ENCODE peak calls at places on chromosomes 4 and X, in six cellular contexts. B, A, L, P, S and I are unnamed samples.
A peak's percentile ranks its signal among the peaks of the same experiment; 100 is the strongest.

GRCh38 chr4:6892190-6892908 is 17.3 kb upstream of the TBC1D14 start:
- DNase-seq in L (peak; percentile 51), S (peak; percentile 58), P (no peak), B (no peak), A (no peak), I (no peak)

GRCh38 chrX:15988661-15989603 is 134.3 kb upstream of the AP1S2 start:
- DNase-seq in A (peak; percentile 25), L (peak; percentile 79), P (no peak), S (no peak), B (no peak), I (peak; percentile 49)

GRCh38 chr4:86831262-86832090 is 17.7 kb downstream of the SLC10A6 start:
- DNase-seq in A (peak; percentile 80), B (no peak), L (peak; percentile 15), S (no peak), P (no peak), I (peak; percentile 74)

GRCh38 chr4:25879991-25880641 is 17.3 kb upstream of the SEL1L3 start:
- DNase-seq in L (no peak), P (no peak), A (no peak), B (no peak), S (no peak), I (no peak)

GRCh38 chrX:110412971-110413726 is 54.5 kb downstream of the RTL9 start:
- DNase-seq in S (peak; percentile 89), A (no peak), B (peak; percentile 49), L (peak; percentile 57), P (peak; percentile 42), I (no peak)

GRCh38 chrX:148380614-148381561 is 119.5 kb upstream of the AFF2 start:
- DNase-seq in P (no peak), B (peak; percentile 1), L (peak; percentile 6), A (no peak), S (no peak), I (no peak)

GRCh38 chr4:21470531-21470930 is 478.0 kb downstream of the KCNIP4 start:
- DNase-seq in A (peak; percentile 33), B (no peak), P (no peak), L (peak; percentile 51), S (no peak), I (peak; percentile 28)

GRCh38 chrX:48589482-48590162 is 7.7 kb upstream of the WDR13 start:
- DNase-seq in A (no peak), L (peak; percentile 72), B (no peak), P (no peak), S (no peak), I (no peak)

GRCh38 chrX:49199906-49200771 is at the start of gene SYP:
- DNase-seq in S (peak; percentile 92), B (peak; percentile 79), A (peak; percentile 44), P (peak; percentile 94), L (peak; percentile 89), I (peak; percentile 54)

GRCh38 chr4:88022289-88022688 is 14.9 kb downstream of the PKD2 start:
- DNase-seq in S (no peak), B (no peak), A (no peak), L (no peak), P (no peak), I (no peak)

GRCh38 chr4:153971878-153972277 is 183.0 kb upstream of the SFRP2 start:
- DNase-seq in L (no peak), A (no peak), B (no peak), P (no peak), S (no peak), I (no peak)

GRCh38 chr4:15982833-15983528 is 20.0 kb upstream of the FGFBP2 start:
- DNase-seq in B (no peak), A (no peak), P (no peak), S (no peak), L (no peak), I (no peak)

GRCh38 chrX:21926527-21927278 is 13.8 kb upstream of the SMS start:
- DNase-seq in L (peak; percentile 96), B (no peak), S (no peak), P (no peak), A (peak; percentile 85), I (peak; percentile 83)

GRCh38 chrX:81336455-81337144 is 134.7 kb downstream of the SH3BGRL start:
- DNase-seq in S (no peak), P (no peak), L (no peak), B (no peak), A (no peak), I (no peak)

GRCh38 chr4:79467246-79467932 is 59.4 kb upstream of the GK2 start:
- DNase-seq in A (no peak), S (no peak), L (no peak), P (no peak), B (no peak), I (no peak)

GRCh38 chr4:94171616-94172015 is 36.0 kb upstream of the SMARCAD1 start:
- DNase-seq in S (no peak), P (no peak), B (no peak), L (no peak), A (no peak), I (no peak)

GRCh38 chrX:65610040-65610439 is 57.4 kb upstream of the MSN start:
- DNase-seq in A (no peak), B (no peak), S (no peak), P (no peak), L (peak; percentile 34), I (no peak)

GRCh38 chrX:107731831-107732502 is 43.6 kb downstream of the TSC22D3 start:
- DNase-seq in L (peak; percentile 86), P (no peak), B (no peak), A (no peak), S (peak; percentile 39), I (no peak)

GRCh38 chrX:151004085-151004484 is 20.9 kb downstream of the HMGB3 start:
- DNase-seq in S (no peak), B (no peak), P (no peak), A (no peak), L (no peak), I (no peak)

GRCh38 chrX:70613295-70613694 is 168.7 kb downstream of the DLG3 start:
- DNase-seq in L (no peak), P (no peak), A (no peak), B (no peak), S (no peak), I (no peak)

GRCh38 chrX:153525451-153525850 is 8.0 kb downstream of the ATP2B3 start:
- DNase-seq in S (no peak), L (no peak), P (no peak), A (no peak), B (no peak), I (no peak)

GRCh38 chr4:173264245-173264959 is 69.8 kb downstream of the HMGB2 start:
- DNase-seq in S (no peak), A (no peak), L (peak; percentile 55), P (no peak), B (peak; percentile 9), I (peak; percentile 80)

GRCh38 chr4:152640058-152640921 is 39.5 kb downstream of the TMEM154 start:
- DNase-seq in S (no peak), B (no peak), P (no peak), A (no peak), L (peak; percentile 6), I (no peak)

GRCh38 chrX:148156986-148157385 is 175.8 kb downstream of the FMR1NB start:
- DNase-seq in P (no peak), A (no peak), B (no peak), L (no peak), S (no peak), I (no peak)

GRCh38 chr4:177349191-177349590 is 39.5 kb downstream of the NEIL3 start:
- DNase-seq in L (no peak), A (no peak), B (no peak), S (no peak), P (no peak), I (no peak)

GRCh38 chr4:142238589-142238988 is 602.2 kb downstream of the IL15 start:
- DNase-seq in S (no peak), B (no peak), P (no peak), A (peak; percentile 28), L (no peak), I (peak; percentile 14)

GRCh38 chr4:151238477-151238876 is 38.5 kb upstream of the PRSS48 start:
- DNase-seq in S (no peak), A (no peak), P (no peak), B (no peak), L (peak; percentile 44), I (no peak)

GRCh38 chr4:33837043-33837442 is 2407.3 kb downstream of the ARAP2 start:
- DNase-seq in B (no peak), P (no peak), S (no peak), L (no peak), A (peak; percentile 23), I (no peak)

GRCh38 chr4:85457752-85458467 is 17.0 kb upstream of the ARHGAP24 start:
- DNase-seq in P (no peak), A (no peak), L (no peak), B (no peak), S (no peak), I (no peak)

GRCh38 chr4:184807797-184808718 is 17.7 kb downstream of the ACSL1 start:
- DNase-seq in L (peak; percentile 54), B (no peak), P (no peak), S (no peak), A (no peak), I (no peak)

GRCh38 chrX:13023526-13024469 is 20.6 kb downstream of the FAM9C start:
- DNase-seq in B (no peak), A (no peak), P (no peak), S (no peak), L (no peak), I (no peak)

GRCh38 chr4:145623831-145624230 is 4.6 kb downstream of the MMAA start:
- DNase-seq in S (no peak), A (peak; percentile 25), L (peak; percentile 83), B (no peak), P (no peak), I (no peak)

GRCh38 chrX:129013574-129013973 is 509.7 kb downstream of the SMARCA1 start:
- DNase-seq in S (no peak), P (no peak), B (no peak), A (no peak), L (no peak), I (no peak)

GRCh38 chr4:10963958-10964705 is 279.6 kb upstream of the CLNK start:
- DNase-seq in P (no peak), L (no peak), A (no peak), S (no peak), B (no peak), I (no peak)